ENCODE peak calls at places on chromosomes 5 and 9, in five cellular contexts. R is neuronal stem cell, F is mesendoderm, Y is IMR-90, L is H1. X is an unnamed sample.

GRCh38 chr5:10192309-10192708 is 57.4 kb downstream of the ATPSCKMT start:
- DNase-seq in F (no peak), Y (peak), R (no peak), L (no peak), X (no peak)

GRCh38 chr5:39274388-39275085 is 55.2 kb upstream of the FYB1 start:
- DNase-seq in L (no peak), Y (no peak), R (no peak), F (no peak), X (no peak)

GRCh38 chr5:171606414-171607024 is 179.1 kb upstream of the SMIM23 start:
- DNase-seq in F (no peak), R (no peak), L (no peak), Y (peak), X (peak)

GRCh38 chr9:95018099-95018927 is 291.8 kb downstream of the AOPEP start:
- DNase-seq in Y (peak), L (no peak), R (no peak), F (peak), X (peak)

GRCh38 chr9:90523953-90524352 is 118.7 kb downstream of the DIRAS2 start:
- DNase-seq in R (no peak), F (no peak), Y (no peak), L (no peak), X (no peak)

GRCh38 chr5:115366223-115366622 is 69.8 kb upstream of the CCDC112 start:
- DNase-seq in L (no peak), Y (peak), F (peak), R (no peak), X (peak)

GRCh38 chr5:135995979-135996378 is 32.8 kb upstream of the TGFBI start:
- DNase-seq in R (no peak), Y (no peak), F (no peak), L (no peak), X (no peak)

GRCh38 chr9:109251080-109251775 is 69.6 kb downstream of the EPB41L4B start:
- DNase-seq in Y (peak), R (no peak), F (peak), L (peak), X (peak)

GRCh38 chr9:3467593-3468219 is 58.1 kb downstream of the RFX3 start:
- DNase-seq in F (peak), R (peak), L (no peak), Y (peak), X (peak)

GRCh38 chr9:18448101-18448500 is 25.9 kb upstream of the ADAMTSL1 start:
- DNase-seq in L (no peak), F (no peak), Y (no peak), R (no peak), X (no peak)

GRCh38 chr5:79578876-79579275 is 33.4 kb upstream of the TENT2 start:
- DNase-seq in F (no peak), R (no peak), Y (no peak), L (no peak), X (no peak)

GRCh38 chr5:159902444-159903121 is 13.7 kb upstream of the ADRA1B start:
- DNase-seq in F (no peak), L (no peak), R (no peak), Y (peak), X (peak)

GRCh38 chr5:74543162-74543995 is 97.1 kb downstream of the ENC1 start:
- DNase-seq in R (peak), F (peak), L (no peak), Y (peak), X (peak)

GRCh38 chr9:28005779-28006178 is 432.5 kb upstream of the C9orf72 start:
- DNase-seq in Y (no peak), L (no peak), F (no peak), R (no peak), X (no peak)

GRCh38 chr9:12604154-12604825 is 88.9 kb upstream of the TYRP1 start:
- DNase-seq in L (no peak), R (no peak), Y (no peak), F (peak), X (peak)

GRCh38 chr5:178455480-178455835 is 134.7 kb downstream of the COL23A1 start:
- DNase-seq in F (no peak), R (no peak), L (no peak), Y (no peak), X (no peak)

GRCh38 chr5:132655821-132656773 is 1.9 kb upstream of the IL13 start:
- DNase-seq in R (peak), Y (no peak), L (peak), F (no peak), X (peak)

GRCh38 chr5:154753792-154754191 is 1.4 kb upstream of the LARP1 start:
- DNase-seq in F (peak), L (no peak), R (no peak), Y (peak), X (peak)

GRCh38 chr9:137053944-137054931 is at the start of gene ENTPD2:
- DNase-seq in Y (no peak), F (no peak), L (peak), R (no peak), X (no peak)

GRCh38 chr9:109052416-109052815 is 39.1 kb upstream of the CTNNAL1 start:
- DNase-seq in F (no peak), R (no peak), Y (peak), L (no peak), X (no peak)

GRCh38 chr9:130234340-130235260 is 31.0 kb upstream of the HMCN2 start:
- DNase-seq in F (no peak), L (no peak), Y (peak), R (no peak), X (peak)

GRCh38 chr5:55146543-55147151 is 13.3 kb upstream of the GPX8 start:
- DNase-seq in L (peak), R (peak), Y (peak), F (peak), X (peak)

GRCh38 chr9:98429613-98430012 is 174.2 kb upstream of the TBC1D2 start:
- DNase-seq in L (no peak), R (no peak), Y (peak), F (peak), X (peak)

GRCh38 chr5:107524111-107524510 is 146.6 kb downstream of the EFNA5 start:
- DNase-seq in Y (no peak), F (no peak), L (no peak), R (no peak), X (no peak)

GRCh38 chr9:5630038-5630507 is 1.2 kb downstream of the RIC1 start:
- DNase-seq in R (peak), L (no peak), Y (no peak), F (peak), X (peak)

GRCh38 chr5:135977375-135977928 is 22.7 kb upstream of the LECT2 start:
- DNase-seq in L (peak), R (peak), Y (peak), F (peak), X (peak)

GRCh38 chr9:694499-695154 is 146.9 kb upstream of the DMRT1 start:
- DNase-seq in L (no peak), Y (peak), F (no peak), R (no peak), X (peak)

GRCh38 chr5:60649288-60649917 is 50.6 kb downstream of the DEPDC1B start:
- DNase-seq in Y (peak), F (peak), R (no peak), L (no peak), X (peak)

GRCh38 chr9:4820172-4820571 is 27.4 kb downstream of the RCL1 start:
- DNase-seq in L (no peak), F (no peak), Y (no peak), R (no peak), X (no peak)

GRCh38 chr9:31210982-31211570 is 1173.4 kb upstream of the ACO1 start:
- DNase-seq in F (peak), Y (no peak), R (no peak), L (no peak), X (peak)

GRCh38 chr9:242461-243080 is 27.9 kb downstream of the DOCK8 start:
- DNase-seq in F (no peak), L (no peak), Y (peak), R (no peak), X (no peak)

GRCh38 chr5:146342882-146343865 is 4.5 kb downstream of the POU4F3 start:
- DNase-seq in Y (no peak), F (peak), R (no peak), L (peak), X (no peak)
- H3K4me3 ChIP-seq in Y (no peak), F (no peak), R (no peak), L (no peak), X (no peak)

DNA sequence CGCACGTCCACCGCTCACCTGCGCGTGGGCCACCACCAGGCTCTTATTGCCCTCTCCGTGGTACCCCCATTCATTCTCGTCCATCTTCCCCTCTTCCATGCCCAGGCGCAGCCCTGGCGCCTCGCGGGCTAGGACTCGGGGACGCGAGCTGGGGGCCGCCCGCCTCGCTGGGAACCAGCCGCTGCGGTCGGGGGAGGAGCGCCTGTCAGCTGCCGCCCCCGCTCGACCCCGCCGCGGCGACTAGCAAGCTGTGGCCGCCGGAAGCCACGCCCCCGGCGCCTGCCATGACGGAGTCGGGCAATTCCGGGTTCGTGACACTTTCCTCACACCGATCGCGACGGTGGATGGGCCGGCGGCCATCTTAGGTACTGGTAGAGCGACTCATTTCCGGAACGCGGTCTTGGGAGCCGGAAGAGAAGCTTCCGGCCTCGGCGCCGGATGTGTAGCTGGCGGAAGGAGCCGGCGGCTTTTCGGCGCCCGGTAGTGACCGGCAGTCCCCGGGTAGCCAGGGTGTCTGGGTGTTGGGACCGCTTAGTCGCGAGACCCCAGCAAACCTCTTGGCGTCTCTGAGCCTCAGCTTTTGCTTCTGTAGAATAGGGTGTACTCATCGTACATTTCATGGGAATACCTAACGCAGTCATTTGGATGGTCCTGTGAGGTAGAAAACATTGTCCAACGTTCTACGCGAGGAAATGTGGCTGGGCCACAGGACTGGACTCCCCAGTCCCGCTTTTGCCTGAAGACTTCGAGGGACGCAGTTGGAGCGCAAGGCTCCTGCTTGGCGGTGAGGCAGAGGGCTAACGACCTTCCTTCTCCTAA is at the start of gene IPPK:
- DNase-seq in Y (peak), R (peak), F (peak), L (peak), X (peak)
- H2BK15ac ChIP-seq in Y (peak), R (peak), F (no peak), L (no peak), X (peak)

DNA sequence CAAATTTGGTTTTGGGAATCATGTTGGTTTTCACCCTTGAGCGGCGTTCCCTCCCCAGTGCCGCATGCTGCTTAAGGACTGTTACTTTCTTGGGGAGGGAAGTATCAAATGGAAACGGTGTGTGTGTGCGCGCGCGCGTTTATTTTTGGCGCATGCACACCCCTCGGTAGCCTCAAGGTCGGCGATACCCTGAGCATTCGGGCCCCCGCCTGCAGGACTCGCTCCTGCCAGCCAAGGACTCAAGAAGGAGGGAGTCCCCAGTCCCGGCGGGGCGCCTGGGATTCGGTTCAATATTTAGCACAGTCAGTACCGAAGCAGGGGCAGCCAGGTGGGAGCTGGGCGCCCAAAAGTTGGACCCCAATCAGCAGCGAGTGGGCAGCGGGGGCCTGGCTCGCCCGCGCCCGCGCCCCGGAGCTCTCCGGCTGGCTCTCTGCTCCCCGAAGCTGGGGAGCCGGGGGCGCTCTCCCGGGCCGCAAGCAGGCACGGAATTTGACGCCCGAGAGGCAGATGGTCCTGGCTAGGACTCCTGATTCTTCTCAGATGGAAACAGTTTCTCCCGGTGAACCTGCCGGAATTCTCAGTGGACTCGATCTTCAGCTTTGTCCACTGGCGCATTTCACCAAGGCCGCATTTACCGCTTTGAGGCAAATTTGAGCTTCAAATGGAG is 305.9 kb upstream of the KCNN2 start:
- DNase-seq in R (peak), L (peak), F (peak), Y (peak), X (peak)
- H3K4me3 ChIP-seq in R (peak), L (peak), F (peak), Y (peak), X (peak)

GRCh38 chr9:89400398-89401116 is 82.3 kb downstream of the SECISBP2 start:
- DNase-seq in Y (no peak), R (no peak), F (no peak), L (no peak), X (no peak)

GRCh38 chr9:89398651-89399050 is 80.4 kb downstream of the SECISBP2 start:
- DNase-seq in L (no peak), F (no peak), Y (no peak), R (no peak), X (no peak)

GRCh38 chr9:89394412-89394811 is 76.1 kb downstream of the SECISBP2 start:
- DNase-seq in R (no peak), L (no peak), F (no peak), Y (no peak), X (no peak)

GRCh38 chr9:89395931-89396710 is 77.8 kb downstream of the SECISBP2 start:
- DNase-seq in Y (no peak), F (no peak), L (no peak), R (no peak), X (no peak)

DNA sequence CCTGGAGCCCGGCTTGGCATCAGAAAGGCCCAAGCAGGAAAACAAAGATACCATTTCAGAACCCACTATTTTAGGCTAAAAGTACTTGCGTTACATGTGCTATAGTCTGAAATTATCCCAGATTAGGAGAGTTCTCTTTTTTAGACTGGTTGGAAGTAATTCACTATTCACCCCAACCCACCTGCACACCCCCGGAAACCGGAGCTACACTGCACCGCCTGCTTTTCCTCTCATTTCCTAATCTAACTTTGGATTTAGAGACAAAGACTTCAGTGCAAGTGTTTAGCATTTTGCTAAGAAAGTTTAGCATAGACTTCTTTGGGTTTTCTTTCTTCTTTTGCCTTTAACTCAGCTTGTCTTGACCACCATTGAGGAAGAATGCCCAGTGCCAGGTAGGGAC is 79.2 kb downstream of the SECISBP2 start:
- DNase-seq in R (no peak), Y (no peak), L (no peak), F (no peak), X (no peak)
- H2BK15ac ChIP-seq in R (no peak), Y (no peak), L (no peak), F (no peak), X (no peak)

DNA sequence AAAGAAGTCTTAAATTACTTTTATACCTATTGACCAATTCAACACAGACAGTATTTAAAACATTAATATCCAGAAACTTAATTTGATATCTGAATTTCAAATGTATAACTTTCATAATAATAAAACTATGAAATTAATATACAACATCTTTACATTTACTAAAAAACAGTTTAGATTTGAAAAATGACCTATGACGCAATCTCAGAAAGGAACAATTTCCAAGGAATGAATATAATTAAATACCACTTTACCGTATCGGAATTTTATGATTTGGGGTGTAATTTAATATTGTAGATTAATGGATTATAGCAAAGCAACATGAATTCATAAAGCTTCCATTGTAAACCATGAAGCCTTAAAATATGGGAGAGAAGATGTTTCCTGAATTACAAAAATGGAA is 321.5 kb upstream of the TRPM3 start:
- DNase-seq in F (no peak), Y (no peak), L (no peak), R (no peak), X (no peak)
- H3K4me3 ChIP-seq in F (no peak), Y (no peak), L (no peak), R (no peak), X (no peak)

GRCh38 chr5:68217476-68217984 is 2.0 kb downstream of the PIK3R1 start:
- DNase-seq in Y (peak), F (no peak), R (no peak), L (no peak), X (peak)

GRCh38 chr5:68215208-68215887 is at the start of gene PIK3R1:
- DNase-seq in F (peak), R (peak), L (peak), Y (peak), X (peak)

GRCh38 chr5:68216737-68217231 is 1.2 kb downstream of the PIK3R1 start:
- DNase-seq in F (no peak), R (peak), Y (peak), L (no peak), X (peak)

GRCh38 chr5:68215888-68216736 is 556 bp downstream of the PIK3R1 start:
- DNase-seq in Y (peak), L (peak), F (peak), R (peak), X (peak)

GRCh38 chr5:68214472-68215207 is 916 bp upstream of the PIK3R1 start:
- DNase-seq in R (no peak), F (no peak), Y (no peak), L (no peak), X (peak)
- H2BK15ac ChIP-seq in R (peak), F (no peak), Y (peak), L (no peak), X (peak)

GRCh38 chr5:119302449-119302848 is 53.4 kb upstream of the TNFAIP8 start:
- DNase-seq in L (no peak), R (no peak), Y (no peak), F (no peak), X (no peak)

GRCh38 chr5:119302916-119303897 is 52.6 kb upstream of the TNFAIP8 start:
- DNase-seq in L (no peak), Y (peak), F (peak), R (no peak), X (peak)

GRCh38 chr5:119301947-119302346 is 53.9 kb upstream of the TNFAIP8 start:
- DNase-seq in F (no peak), L (no peak), R (no peak), Y (peak), X (no peak)

GRCh38 chr5:119301210-119301609 is 54.6 kb upstream of the TNFAIP8 start:
- DNase-seq in L (no peak), R (no peak), F (no peak), Y (no peak), X (no peak)

DNA sequence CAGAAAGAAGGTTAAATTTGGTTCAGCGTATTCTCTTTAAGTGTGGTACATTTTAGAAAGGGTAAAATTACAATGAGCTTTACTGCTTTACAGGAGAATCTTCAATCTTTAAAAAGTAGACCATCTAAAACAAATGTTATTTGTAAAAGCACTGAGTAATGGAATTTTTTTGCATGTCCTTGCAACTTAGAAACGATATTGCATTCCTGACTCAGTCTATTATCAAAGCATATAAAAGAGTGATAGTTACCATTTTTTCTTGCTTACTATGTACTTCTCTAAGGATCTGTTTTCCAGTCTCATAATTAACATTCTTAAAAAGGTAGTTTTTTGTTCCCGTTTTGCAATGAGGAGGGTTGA is 55.5 kb upstream of the TNFAIP8 start:
- DNase-seq in R (no peak), Y (no peak), L (no peak), F (no peak), X (no peak)
- H3K4me3 ChIP-seq in R (no peak), Y (no peak), L (no peak), F (no peak), X (no peak)

X was measured in mesenchymal stem cell.